ENCODE peak calls at places on chromosome 5, in six cellular contexts. Y is H9, H is A549, G is heart right ventricle, T is adipocyte, L is endothelial cell of umbilical vein. W is an unnamed sample. For H3K9me3, the result is how much of the 10 kb centered on the place peaks cover.

GRCh38 chr5:14773588-14773987 is 98.0 kb downstream of the ANKH start:
- DNase-seq in H (no peak), G (no peak), Y (no peak), T (no peak), L (no peak), W (no peak)

GRCh38 chr5:174306345-174307030 is 261.0 kb downstream of the NSG2 start:
- DNase-seq in H (no peak), L (no peak), T (no peak), Y (peak), G (no peak), W (no peak)

GRCh38 chr5:81397169-81397568 is 3.2 kb upstream of the ACOT12 start:
- DNase-seq in H (no peak), Y (no peak), G (no peak), T (peak), L (peak), W (no peak)

GRCh38 chr5:95332179-95332578 is 47.3 kb upstream of the MCTP1 start:
- DNase-seq in T (no peak), H (no peak), Y (no peak), G (no peak), L (no peak), W (no peak)

GRCh38 chr5:21817668-21818419 is 1035.3 kb downstream of the CDH12 start:
- DNase-seq in Y (no peak), L (peak), G (no peak), T (peak), H (no peak), W (no peak)

GRCh38 chr5:81759632-81760005 is 8.7 kb upstream of the SSBP2 start:
- DNase-seq in L (peak), Y (no peak), H (no peak), G (no peak), T (no peak), W (no peak)

GRCh38 chr5:57911466-57911865 is 428.9 kb upstream of the ACTBL2 start:
- DNase-seq in G (no peak), T (no peak), L (peak), Y (no peak), H (no peak), W (no peak)

GRCh38 chr5:86403190-86403589 is 214.6 kb upstream of the COX7C start:
- DNase-seq in H (no peak), G (no peak), Y (no peak), L (no peak), T (no peak), W (no peak)

GRCh38 chr5:97112212-97112611 is 30.2 kb downstream of the LIX1 start:
- DNase-seq in L (no peak), H (no peak), T (no peak), Y (no peak), G (no peak), W (no peak)

DNA sequence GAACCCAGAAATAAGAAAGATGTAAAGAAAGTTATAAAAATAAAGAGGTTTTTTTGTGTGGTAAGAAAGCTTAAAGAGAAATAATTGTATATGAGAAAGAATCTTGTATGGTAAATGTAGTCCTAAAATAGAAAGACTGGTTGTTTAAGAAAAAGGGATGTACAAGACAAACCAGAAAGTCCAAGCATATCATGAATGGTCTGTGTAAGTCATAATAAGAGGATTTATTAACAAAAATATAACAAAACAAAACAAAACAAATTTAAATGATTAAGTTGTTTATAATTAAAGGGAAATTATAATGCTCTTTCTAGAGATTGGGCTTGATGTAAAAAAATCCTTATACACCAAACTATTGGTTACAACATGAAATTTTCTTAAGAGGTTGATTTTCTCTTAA is 590.4 kb upstream of the PTGER4 start:
- DNase-seq in G (no peak), T (no peak), Y (no peak), L (no peak), H (peak), W (no peak)
- H3K9me3 ChIP-seq in G (under half), T (half or more), Y (under half), L (under half), H (under half), W (under half)

DNA sequence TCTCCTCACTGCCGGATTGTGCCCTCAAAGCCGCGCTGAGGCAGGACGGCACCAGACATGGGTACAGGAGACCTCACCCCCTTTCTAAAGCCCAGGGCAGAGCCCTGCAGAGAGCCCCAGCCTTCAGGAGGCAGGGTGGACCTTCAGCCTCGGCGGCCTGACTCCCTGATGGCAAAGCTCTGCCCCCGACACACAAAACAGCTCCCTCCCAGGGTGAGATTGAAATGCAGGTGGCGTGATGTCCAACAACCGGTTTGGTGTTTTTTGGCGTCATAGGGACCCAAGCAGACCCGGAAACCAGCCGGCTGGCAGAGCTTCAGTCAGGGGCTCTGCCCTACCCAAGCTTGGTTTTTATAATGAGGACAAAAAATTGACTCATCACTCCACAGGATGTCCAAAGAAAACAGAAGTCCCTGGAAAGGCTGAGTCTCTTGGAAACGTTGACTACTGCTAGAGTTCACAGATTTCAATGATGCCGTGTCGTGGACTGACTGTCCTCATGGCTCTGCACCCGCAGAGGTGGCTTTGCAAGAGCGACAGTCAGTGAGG is 275.2 kb upstream of the IRX1 start:
- DNase-seq in G (no peak), L (no peak), T (no peak), H (no peak), Y (no peak), W (no peak)
- H3K9me3 ChIP-seq in G (under half), L (under half), T (under half), H (under half), Y (under half), W (under half)

GRCh38 chr5:158450761-158451160 is 591.8 kb upstream of the CLINT1 start:
- DNase-seq in L (no peak), Y (no peak), T (no peak), H (no peak), G (no peak), W (no peak)

GRCh38 chr5:158456241-158456640 is 597.3 kb upstream of the CLINT1 start:
- DNase-seq in L (no peak), Y (no peak), H (no peak), G (no peak), T (no peak), W (no peak)

GRCh38 chr5:158456756-158457155 is 597.8 kb upstream of the CLINT1 start:
- DNase-seq in Y (no peak), T (peak), L (peak), H (peak), G (no peak), W (no peak)

GRCh38 chr5:158451983-158452710 is 593.2 kb upstream of the CLINT1 start:
- DNase-seq in Y (no peak), G (peak), H (no peak), L (no peak), T (no peak), W (no peak)

GRCh38 chr5:158451203-158451982 is 592.4 kb upstream of the CLINT1 start:
- DNase-seq in G (no peak), Y (no peak), H (no peak), L (no peak), T (no peak), W (no peak)
- H3K9me3 ChIP-seq in G (under half), Y (under half), H (under half), L (under half), T (under half), W (under half)

GRCh38 chr5:1431896-1432295 is 13.3 kb downstream of the SLC6A3 start:
- DNase-seq in T (no peak), Y (peak), L (no peak), G (no peak), H (no peak), W (no peak)

GRCh38 chr5:1432296-1432695 is 12.9 kb downstream of the SLC6A3 start:
- DNase-seq in H (no peak), G (no peak), Y (no peak), L (no peak), T (no peak), W (no peak)

GRCh38 chr5:1429501-1429900 is 15.7 kb downstream of the SLC6A3 start:
- DNase-seq in H (no peak), Y (no peak), G (no peak), T (no peak), L (peak), W (no peak)

GRCh38 chr5:1430121-1430795 is 15.0 kb downstream of the SLC6A3 start:
- DNase-seq in T (no peak), L (no peak), H (no peak), G (no peak), Y (no peak), W (no peak)

GRCh38 chr5:1431021-1431811 is 14.0 kb downstream of the SLC6A3 start:
- DNase-seq in L (no peak), Y (peak), G (no peak), H (no peak), T (no peak), W (no peak)
- H3K9me3 ChIP-seq in L (under half), Y (under half), G (under half), H (under half), T (under half), W (under half)

GRCh38 chr5:73300520-73301207 is 127.7 kb downstream of the TMEM174 start:
- DNase-seq in G (no peak), H (no peak), L (no peak), T (no peak), Y (no peak), W (no peak)

GRCh38 chr5:73302797-73303138 is 129.8 kb downstream of the TMEM174 start:
- DNase-seq in L (no peak), T (no peak), Y (no peak), G (no peak), H (no peak), W (no peak)

GRCh38 chr5:73303139-73304079 is 130.4 kb downstream of the TMEM174 start:
- DNase-seq in Y (peak), H (peak), T (no peak), L (no peak), G (no peak), W (no peak)

GRCh38 chr5:73299665-73300435 is 126.9 kb downstream of the TMEM174 start:
- DNase-seq in G (no peak), Y (peak), L (no peak), T (no peak), H (no peak), W (no peak)

DNA sequence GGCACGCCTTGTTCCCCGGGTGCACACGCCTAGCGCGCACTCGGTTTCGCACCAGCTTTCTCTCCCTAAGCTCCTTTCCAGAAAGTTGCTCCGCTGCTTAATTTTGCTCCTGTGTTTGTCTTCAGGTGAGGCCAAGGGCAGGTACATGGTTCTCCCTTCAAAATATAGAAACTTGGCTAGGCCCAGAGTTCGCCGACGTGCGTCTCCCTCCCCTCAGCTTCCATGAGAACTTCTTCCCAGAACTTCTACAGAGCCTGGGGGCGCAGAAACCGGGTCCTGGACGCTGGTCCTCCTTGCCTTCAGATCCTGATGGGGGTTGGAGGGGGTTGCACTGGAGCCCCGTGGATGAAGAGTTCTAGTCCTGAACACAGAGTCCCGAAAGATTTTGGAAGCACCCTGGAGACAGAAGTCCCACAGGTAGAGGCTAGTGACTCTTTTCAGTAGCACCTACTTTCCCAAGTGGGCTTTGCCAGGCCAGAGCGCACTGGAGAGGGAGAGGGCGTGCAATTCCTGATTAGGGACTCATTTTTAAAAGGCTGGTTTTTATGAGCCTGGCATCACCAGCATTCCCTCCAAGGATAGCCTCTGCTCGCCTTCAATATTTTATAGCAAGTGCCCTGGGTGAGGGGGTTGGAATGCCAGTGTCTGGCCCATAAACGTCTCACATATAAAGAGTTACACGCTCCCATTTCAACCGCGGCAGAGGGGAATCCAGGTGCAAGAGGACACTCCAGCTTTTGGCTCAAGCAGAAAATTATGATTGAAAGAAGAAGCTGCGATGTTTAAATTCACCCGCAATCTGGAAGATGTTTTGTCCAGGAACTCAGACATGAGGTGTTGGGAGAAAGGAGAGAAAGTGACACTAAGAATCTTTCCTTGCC is 128.5 kb downstream of the TMEM174 start:
- DNase-seq in Y (no peak), L (no peak), G (no peak), H (no peak), T (no peak), W (no peak)
- H3K9me3 ChIP-seq in Y (under half), L (under half), G (under half), H (under half), T (under half), W (under half)